ENCODE peak calls at places on chromosome 20, in six cellular contexts. Y is upper lobe of right lung, O is mammary epithelial cell, W is stomach, U is heart left ventricle, R is neuronal stem cell. T is an unnamed sample.

GRCh38 chr20:33575302-33575701 is 85.4 kb downstream of the CBFA2T2 start:
- DNase-seq in Y (no peak), O (no peak), W (no peak), U (no peak), R (no peak), T (no peak)

GRCh38 chr20:19849341-19850189 is 91.5 kb downstream of the RIN2 start:
- DNase-seq in Y (no peak), O (no peak), W (no peak), U (no peak), R (no peak), T (no peak)

GRCh38 chr20:49278817-49279676 is 1.2 kb upstream of the ZNFX1 start:
- DNase-seq in Y (no peak), O (no peak), W (no peak), U (no peak), R (no peak), T (no peak)

GRCh38 chr20:1468117-1468624 is 1.5 kb upstream of the NSFL1C start:
- DNase-seq in Y (no peak), O (no peak), W (no peak), U (no peak), R (no peak), T (no peak)

GRCh38 chr20:52515877-52516276 is 324.3 kb upstream of the ZFP64 start:
- DNase-seq in Y (no peak), O (no peak), W (no peak), U (no peak), R (no peak), T (no peak)

GRCh38 chr20:18839507-18840247 is 26.1 kb downstream of the SCP2D1 start:
- DNase-seq in Y (no peak), O (peak; percentile 4), W (no peak), U (no peak), R (peak; percentile 20), T (no peak)

GRCh38 chr20:11712611-11713160 is 205.0 kb upstream of the BTBD3 start:
- DNase-seq in Y (no peak), O (no peak), W (no peak), U (no peak), R (no peak), T (no peak)

GRCh38 chr20:44692932-44693476 is 22.2 kb upstream of the CCN5 start:
- DNase-seq in Y (no peak), O (peak; percentile 92), W (peak; percentile 33), U (peak; percentile 86), R (no peak), T (peak; percentile 98)

GRCh38 chr20:34871320-34871926 is 1.2 kb downstream of the GGT7 start:
- DNase-seq in Y (no peak), O (no peak), W (no peak), U (no peak), R (no peak), T (no peak)

GRCh38 chr20:46994341-46994740 is 99.7 kb downstream of the EYA2 start:
- DNase-seq in Y (no peak), O (peak; percentile 48), W (peak; percentile 46), U (no peak), R (no peak), T (no peak)

GRCh38 chr20:17541996-17542395 is 10.8 kb upstream of the BFSP1 start:
- DNase-seq in Y (no peak), O (peak; percentile 76), W (no peak), U (no peak), R (no peak), T (peak; percentile 97)

GRCh38 chr20:7629880-7630279 is 310.4 kb downstream of the HAO1 start:
- DNase-seq in Y (no peak), O (peak; percentile 12), W (no peak), U (no peak), R (no peak), T (no peak)

GRCh38 chr20:49318430-49319203 is 40.8 kb upstream of the ZNFX1 start:
- DNase-seq in Y (no peak), O (no peak), W (no peak), U (no peak), R (no peak), T (no peak)

GRCh38 chr20:58621906-58622548 is 29.1 kb upstream of the STX16 start:
- DNase-seq in Y (no peak), O (no peak), W (no peak), U (no peak), R (no peak), T (no peak)

DNA sequence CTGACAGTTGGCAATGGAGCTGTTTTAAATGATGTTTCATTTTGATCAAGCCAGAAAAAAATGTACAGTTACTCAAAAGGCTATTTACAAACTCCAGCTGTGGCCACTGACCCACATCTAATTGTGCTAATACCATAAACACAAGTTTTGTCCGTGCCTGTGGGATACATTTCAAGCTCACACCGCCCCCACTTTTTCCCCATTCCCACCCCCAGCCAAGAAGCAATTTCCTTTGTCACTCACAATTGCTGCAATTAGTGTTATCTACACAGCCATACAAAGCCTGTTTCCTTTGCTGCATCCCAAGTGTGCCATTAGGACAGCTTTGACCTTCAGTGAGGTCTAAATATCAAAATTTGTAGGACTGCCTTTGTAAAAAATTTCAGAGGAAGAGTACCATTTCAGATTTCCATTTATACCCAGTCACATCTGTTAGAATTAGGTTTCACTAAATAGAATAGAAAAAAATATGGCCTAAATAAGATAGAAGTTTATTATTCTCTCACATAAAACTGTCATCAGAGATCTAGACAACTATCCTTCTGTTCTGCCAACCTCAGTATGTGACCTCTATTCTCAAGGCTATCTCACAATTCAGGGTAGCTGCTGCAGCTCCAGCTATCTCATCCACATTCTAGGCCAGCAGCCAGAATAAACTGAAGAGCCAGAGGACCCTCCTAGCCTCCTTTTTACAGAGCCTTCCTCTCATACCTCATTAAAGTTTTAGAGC is 202.6 kb downstream of the NFATC2 start:
- DNase-seq in Y (no peak), O (no peak), W (no peak), U (no peak), R (no peak), T (no peak)
- H3K4me1 ChIP-seq in Y (no peaks in the 10 kb centered on the region), O (peaks cover 8% of the 10 kb centered on the region), W (no peaks in the 10 kb centered on the region), U (peaks cover 10% of the 10 kb centered on the region), R (no peaks in the 10 kb centered on the region), T (no peaks in the 10 kb centered on the region)

DNA sequence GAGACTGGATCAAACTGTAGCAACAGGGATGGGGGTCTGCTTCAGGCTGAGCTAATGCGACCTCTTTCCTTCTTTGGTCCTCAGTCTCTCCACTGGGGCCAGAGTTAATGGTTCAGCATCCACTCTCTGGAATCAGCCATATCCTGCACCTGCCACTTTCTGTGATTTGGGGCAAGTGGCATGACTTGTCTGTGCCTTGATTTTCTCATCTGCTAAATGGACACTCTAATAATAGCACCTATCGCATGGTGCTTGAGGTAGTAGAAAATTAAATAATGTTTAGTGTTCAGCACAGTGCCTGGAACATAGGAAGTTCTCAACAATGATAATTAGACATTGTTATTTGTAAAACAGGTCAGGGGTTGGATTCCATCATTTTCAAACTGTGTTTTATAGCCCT is 6.3 kb downstream of the XKR7 start:
- DNase-seq in Y (no peak), O (no peak), W (no peak), U (no peak), R (no peak), T (no peak)
- H3K4me1 ChIP-seq in Y (no peaks in the 10 kb centered on the region), O (no peaks in the 10 kb centered on the region), W (no peaks in the 10 kb centered on the region), U (no peaks in the 10 kb centered on the region), R (peaks cover 7% of the 10 kb centered on the region), T (peaks cover 17% of the 10 kb centered on the region)

GRCh38 chr20:62623488-62624324 is 18.6 kb upstream of the SLCO4A1 start:
- DNase-seq in Y (peak; percentile 98), O (peak; percentile 91), W (peak; percentile 99), U (peak; percentile 96), R (peak; percentile 60), T (peak; percentile 99)
- H3K4me1 ChIP-seq in Y (peaks cover 37% of the 10 kb centered on the region), O (peaks cover 22% of the 10 kb centered on the region), W (peaks cover 41% of the 10 kb centered on the region), U (peaks cover 57% of the 10 kb centered on the region), R (no peaks in the 10 kb centered on the region), T (peaks cover 35% of the 10 kb centered on the region)

GRCh38 chr20:45886590-45887345 is 654 bp downstream of the SPATA25 start:
- DNase-seq in Y (no peak), O (no peak), W (no peak), U (no peak), R (no peak), T (no peak)

GRCh38 chr20:45890997-45891983 is at the start of the genes CTSA and NEURL2:
- DNase-seq in Y (peak; percentile 96), O (peak; percentile 80), W (peak; percentile 97), U (peak; percentile 93), R (peak; percentile 78), T (peak; percentile 84)

GRCh38 chr20:45890077-45890996 is 671 bp downstream of the NEURL2 start:
- DNase-seq in Y (peak; percentile 89), O (no peak), W (peak; percentile 83), U (peak; percentile 88), R (peak; percentile 67), T (peak; percentile 80)

GRCh38 chr20:45887346-45887715 is at the start of gene SPATA25:
- DNase-seq in Y (no peak), O (no peak), W (no peak), U (no peak), R (no peak), T (no peak)

GRCh38 chr20:45888681-45889080 is 1.3 kb upstream of the SPATA25 start:
- DNase-seq in Y (no peak), O (no peak), W (no peak), U (no peak), R (no peak), T (no peak)
- H3K4me1 ChIP-seq in Y (peaks cover 8% of the 10 kb centered on the region), O (peaks cover 40% of the 10 kb centered on the region), W (peaks cover 63% of the 10 kb centered on the region), U (peaks cover 47% of the 10 kb centered on the region), R (peaks cover 5% of the 10 kb centered on the region), T (peaks cover 9% of the 10 kb centered on the region)

GRCh38 chr20:38153401-38153800 is 11.7 kb downstream of the TGM2 start:
- DNase-seq in Y (no peak), O (no peak), W (no peak), U (no peak), R (no peak), T (no peak)

GRCh38 chr20:38157635-38158495 is 7.2 kb downstream of the TGM2 start:
- DNase-seq in Y (no peak), O (no peak), W (no peak), U (peak; percentile 74), R (no peak), T (no peak)

GRCh38 chr20:38156888-38157634 is 8.0 kb downstream of the TGM2 start:
- DNase-seq in Y (no peak), O (peak; percentile 32), W (no peak), U (peak; percentile 90), R (no peak), T (no peak)

GRCh38 chr20:38156280-38156679 is 8.8 kb downstream of the TGM2 start:
- DNase-seq in Y (no peak), O (no peak), W (no peak), U (no peak), R (no peak), T (peak; percentile 55)

DNA sequence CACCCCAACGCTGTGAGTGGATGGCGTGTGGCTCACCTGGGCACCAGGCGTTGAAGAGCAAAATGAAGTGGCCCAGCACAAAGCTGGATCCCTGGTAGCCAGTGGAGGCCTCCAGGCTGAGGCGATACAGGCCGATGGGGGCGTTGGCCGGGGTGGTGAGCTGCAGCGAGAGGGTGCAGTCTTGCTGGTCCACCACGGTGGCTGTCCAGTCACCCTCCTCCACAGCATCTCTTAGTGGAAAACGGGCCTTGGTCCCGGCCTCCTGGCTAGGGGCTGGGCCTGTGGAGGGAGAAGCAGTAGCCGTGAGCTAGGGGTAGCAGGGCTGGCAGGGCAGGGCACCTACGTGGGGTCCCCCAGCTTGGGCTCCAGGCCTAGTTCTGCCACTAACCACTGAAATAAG is 9.3 kb downstream of the TGM2 start:
- DNase-seq in Y (no peak), O (no peak), W (no peak), U (no peak), R (no peak), T (no peak)
- H3K4me1 ChIP-seq in Y (peaks cover 70% of the 10 kb centered on the region), O (peaks cover 8% of the 10 kb centered on the region), W (peaks cover 72% of the 10 kb centered on the region), U (peaks cover 93% of the 10 kb centered on the region), R (peaks cover 11% of the 10 kb centered on the region), T (peaks cover 9% of the 10 kb centered on the region)

GRCh38 chr20:38930242-38930569 is 4.0 kb downstream of the FAM83D start:
- DNase-seq in Y (no peak), O (no peak), W (no peak), U (no peak), R (no peak), T (no peak)
- H3K4me1 ChIP-seq in Y (peaks cover 7% of the 10 kb centered on the region), O (peaks cover 24% of the 10 kb centered on the region), W (peaks cover 27% of the 10 kb centered on the region), U (peaks cover 35% of the 10 kb centered on the region), R (peaks cover 5% of the 10 kb centered on the region), T (peaks cover 11% of the 10 kb centered on the region)

T was measured in trophoblast cell.